ENCODE peak calls at places on chromosomes 4 and X, in four cellular contexts. One of them, this sample, is unnamed.

GRCh38 chrX:149818652-149819051 is 36.9 kb downstream of the MAGEA9 start:
- DNase-seq in IMR-90: no peak
- DNase-seq in mesenchymal stem cell: no peak
- DNase-seq in mesendoderm: no peak
- DNase-seq in this sample: no peak

GRCh38 chr4:186298034-186298647 is 32.2 kb downstream of the F11 start:
- DNase-seq in IMR-90: no peak
- DNase-seq in mesendoderm: peak; percentile 48
- DNase-seq in mesenchymal stem cell: no peak
- DNase-seq in this sample: no peak

GRCh38 chrX:13142891-13143290 is 98.5 kb upstream of the FAM9C start:
- DNase-seq in mesenchymal stem cell: no peak
- DNase-seq in IMR-90: no peak
- DNase-seq in mesendoderm: no peak
- DNase-seq in this sample: no peak

GRCh38 chrX:134932528-134933217 is 58.1 kb upstream of the SMIM10 start:
- DNase-seq in mesendoderm: no peak
- DNase-seq in mesenchymal stem cell: peak; percentile 66
- DNase-seq in IMR-90: peak; percentile 74
- DNase-seq in this sample: no peak

GRCh38 chr4:168955674-168956073 is 54.4 kb downstream of the CBR4 start:
- DNase-seq in mesendoderm: no peak
- DNase-seq in mesenchymal stem cell: peak; percentile 13
- DNase-seq in IMR-90: no peak
- DNase-seq in this sample: no peak

GRCh38 chr4:94305468-94306225 is 37.0 kb downstream of the HPGDS start:
- DNase-seq in mesenchymal stem cell: peak; percentile 14
- DNase-seq in mesendoderm: peak; percentile 6
- DNase-seq in IMR-90: peak; percentile 19
- DNase-seq in this sample: no peak

GRCh38 chr4:139523076-139523475 is 32.9 kb downstream of the SETD7 start:
- DNase-seq in mesendoderm: no peak
- DNase-seq in mesenchymal stem cell: no peak
- DNase-seq in IMR-90: peak; percentile 40
- DNase-seq in this sample: no peak

GRCh38 chr4:164538061-164538460 is 215.9 kb upstream of the SMIM31 start:
- DNase-seq in mesenchymal stem cell: no peak
- DNase-seq in mesendoderm: no peak
- DNase-seq in IMR-90: no peak
- DNase-seq in this sample: no peak

GRCh38 chr4:52173470-52174055 is 122.5 kb downstream of the SPATA18 start:
- DNase-seq in mesenchymal stem cell: no peak
- DNase-seq in IMR-90: no peak
- DNase-seq in mesendoderm: no peak
- DNase-seq in this sample: no peak

GRCh38 chrX:148664171-148664570 is 163.8 kb downstream of the AFF2 start:
- DNase-seq in mesenchymal stem cell: no peak
- DNase-seq in mesendoderm: no peak
- DNase-seq in IMR-90: no peak
- DNase-seq in this sample: no peak

GRCh38 chr4:56102581-56102980 is 153.8 kb downstream of the CEP135 start:
- DNase-seq in mesenchymal stem cell: no peak
- DNase-seq in mesendoderm: no peak
- DNase-seq in IMR-90: no peak
- DNase-seq in this sample: no peak

GRCh38 chrX:154918060-154918483 is 31.9 kb downstream of the F8A1 start:
- DNase-seq in mesenchymal stem cell: peak; percentile 86
- DNase-seq in mesendoderm: peak; percentile 88
- DNase-seq in IMR-90: peak; percentile 80
- DNase-seq in this sample: peak; percentile 47

GRCh38 chr4:110675406-110675805 is 52.5 kb upstream of the PITX2 start:
- DNase-seq in IMR-90: no peak
- DNase-seq in mesenchymal stem cell: peak; percentile 30
- DNase-seq in mesendoderm: no peak
- DNase-seq in this sample: no peak

GRCh38 chr4:105594094-105595010 is 41.9 kb downstream of the ARHGEF38 start:
- DNase-seq in mesendoderm: no peak
- DNase-seq in mesenchymal stem cell: no peak
- DNase-seq in IMR-90: no peak
- DNase-seq in this sample: no peak

GRCh38 chr4:188619456-188620149 is 480.4 kb downstream of the TRIML1 start:
- DNase-seq in mesendoderm: peak; percentile 51
- DNase-seq in mesenchymal stem cell: no peak
- DNase-seq in IMR-90: no peak
- DNase-seq in this sample: no peak

GRCh38 chr4:81827568-81828202 is 356.0 kb upstream of the RASGEF1B start:
- DNase-seq in mesenchymal stem cell: no peak
- DNase-seq in mesendoderm: no peak
- DNase-seq in IMR-90: no peak
- DNase-seq in this sample: no peak

GRCh38 chr4:94156816-94157215 is 50.8 kb upstream of the SMARCAD1 start:
- DNase-seq in IMR-90: no peak
- DNase-seq in mesenchymal stem cell: no peak
- DNase-seq in mesendoderm: no peak
- DNase-seq in this sample: no peak

GRCh38 chr4:47406408-47406807 is 57.1 kb downstream of the COMMD8 start:
- DNase-seq in mesenchymal stem cell: no peak
- DNase-seq in mesendoderm: no peak
- DNase-seq in IMR-90: no peak
- DNase-seq in this sample: no peak

GRCh38 chrX:141468940-141469339 is 115.6 kb downstream of the SPANXA1 start:
- DNase-seq in mesenchymal stem cell: no peak
- DNase-seq in IMR-90: peak; percentile 57
- DNase-seq in mesendoderm: no peak
- DNase-seq in this sample: no peak

GRCh38 chr4:163164110-163164509 is 2.6 kb downstream of the NAF1 start:
- DNase-seq in mesenchymal stem cell: no peak
- DNase-seq in IMR-90: no peak
- DNase-seq in mesendoderm: no peak
- DNase-seq in this sample: no peak

GRCh38 chr4:80101086-80101767 is 28.2 kb upstream of the ANTXR2 start:
- DNase-seq in mesendoderm: no peak
- DNase-seq in IMR-90: no peak
- DNase-seq in mesenchymal stem cell: no peak
- DNase-seq in this sample: no peak

GRCh38 chr4:126364290-126364978 is 1049.7 kb downstream of the FAT4 start:
- DNase-seq in mesendoderm: peak; percentile 27
- DNase-seq in IMR-90: peak; percentile 77
- DNase-seq in mesenchymal stem cell: peak; percentile 88
- DNase-seq in this sample: no peak

GRCh38 chrX:143536176-143536575 is 18.9 kb upstream of the SPANXN3 start:
- DNase-seq in IMR-90: no peak
- DNase-seq in mesendoderm: no peak
- DNase-seq in mesenchymal stem cell: no peak
- DNase-seq in this sample: no peak

GRCh38 chr4:73281982-73282381 is 23.4 kb upstream of the ANKRD17 start:
- DNase-seq in mesenchymal stem cell: no peak
- DNase-seq in IMR-90: no peak
- DNase-seq in mesendoderm: no peak
- DNase-seq in this sample: no peak

GRCh38 chrX:10636337-10636736 is 16.0 kb upstream of the MID1 start:
- DNase-seq in mesenchymal stem cell: peak; percentile 68
- DNase-seq in mesendoderm: peak; percentile 71
- DNase-seq in IMR-90: peak; percentile 68
- DNase-seq in this sample: no peak

GRCh38 chr4:67087897-67088296 is 457.4 kb downstream of the CENPC start:
- DNase-seq in mesendoderm: peak; percentile 65
- DNase-seq in IMR-90: no peak
- DNase-seq in mesenchymal stem cell: peak; percentile 8
- DNase-seq in this sample: no peak

GRCh38 chr4:157294575-157294974 is 74.0 kb downstream of the GRIA2 start:
- DNase-seq in mesenchymal stem cell: no peak
- DNase-seq in mesendoderm: no peak
- DNase-seq in IMR-90: no peak
- DNase-seq in this sample: no peak

GRCh38 chr4:147793569-147793968 is 61.7 kb downstream of the ARHGAP10 start:
- DNase-seq in mesenchymal stem cell: peak; percentile 53
- DNase-seq in mesendoderm: no peak
- DNase-seq in IMR-90: peak; percentile 35
- DNase-seq in this sample: no peak

GRCh38 chr4:120286813-120287212 is 220.2 kb upstream of the MAD2L1 start:
- DNase-seq in mesenchymal stem cell: peak; percentile 0
- DNase-seq in mesendoderm: peak; percentile 16
- DNase-seq in IMR-90: no peak
- DNase-seq in this sample: no peak

GRCh38 chr4:149830823-149831222 is 15.2 kb upstream of the IQCM start:
- DNase-seq in IMR-90: no peak
- DNase-seq in mesendoderm: no peak
- DNase-seq in mesenchymal stem cell: no peak
- DNase-seq in this sample: no peak

GRCh38 chr4:40190880-40191815 is 5.7 kb upstream of the RHOH start:
- DNase-seq in mesenchymal stem cell: peak; percentile 53
- DNase-seq in IMR-90: no peak
- DNase-seq in mesendoderm: no peak
- DNase-seq in this sample: no peak

GRCh38 chrX:54808109-54808604 is 612 bp downstream of the MAGED2 start:
- DNase-seq in mesendoderm: no peak
- DNase-seq in IMR-90: no peak
- DNase-seq in mesenchymal stem cell: peak; percentile 62
- DNase-seq in this sample: peak; percentile 70

GRCh38 chrX:136209016-136209738 is 42.0 kb downstream of the MAP7D3 start:
- DNase-seq in IMR-90: peak; percentile 56
- DNase-seq in mesenchymal stem cell: peak; percentile 62
- DNase-seq in mesendoderm: peak; percentile 54
- DNase-seq in this sample: no peak

GRCh38 chrX:116281106-116281505 is 110.6 kb downstream of the AGTR2 start:
- DNase-seq in mesenchymal stem cell: no peak
- DNase-seq in IMR-90: no peak
- DNase-seq in mesendoderm: peak; percentile 0
- DNase-seq in this sample: no peak

GRCh38 chrX:39764441-39764914 is 333.3 kb downstream of the BCOR start:
- DNase-seq in mesenchymal stem cell: peak; percentile 19
- DNase-seq in IMR-90: peak; percentile 34
- DNase-seq in mesendoderm: peak; percentile 47
- DNase-seq in this sample: no peak

GRCh38 chrX:133880032-133880443 is 105.4 kb downstream of the GPC3 start:
- DNase-seq in mesenchymal stem cell: no peak
- DNase-seq in IMR-90: no peak
- DNase-seq in mesendoderm: no peak
- DNase-seq in this sample: no peak

GRCh38 chr4:25299476-25300203 is 12.9 kb upstream of the ZCCHC4 start:
- DNase-seq in mesendoderm: peak; percentile 61
- DNase-seq in mesenchymal stem cell: no peak
- DNase-seq in IMR-90: no peak
- DNase-seq in this sample: no peak

GRCh38 chrX:106404512-106404911 is 207.3 kb upstream of the RADX start:
- DNase-seq in mesenchymal stem cell: no peak
- DNase-seq in IMR-90: no peak
- DNase-seq in mesendoderm: peak; percentile 18
- DNase-seq in this sample: no peak

GRCh38 chr4:152620915-152621314 is 58.9 kb downstream of the TMEM154 start:
- DNase-seq in IMR-90: no peak
- DNase-seq in mesendoderm: peak; percentile 41
- DNase-seq in mesenchymal stem cell: no peak
- DNase-seq in this sample: no peak

GRCh38 chr4:30720021-30720655 is at the start of gene PCDH7:
- DNase-seq in mesenchymal stem cell: peak; percentile 85
- DNase-seq in IMR-90: peak; percentile 73
- DNase-seq in mesendoderm: peak; percentile 91
- DNase-seq in this sample: peak; percentile 54

GRCh38 chr4:30719363-30720020 is 677 bp upstream of the PCDH7 start:
- DNase-seq in mesendoderm: peak; percentile 92
- DNase-seq in IMR-90: peak; percentile 68
- DNase-seq in mesenchymal stem cell: peak; percentile 87
- DNase-seq in this sample: peak; percentile 67

GRCh38 chr4:30722092-30722915 is 2.1 kb downstream of the PCDH7 start:
- DNase-seq in mesendoderm: no peak
- DNase-seq in mesenchymal stem cell: no peak
- DNase-seq in IMR-90: no peak
- DNase-seq in this sample: no peak

GRCh38 chr4:30721353-30722091 is 1.4 kb downstream of the PCDH7 start:
- DNase-seq in IMR-90: peak; percentile 44
- DNase-seq in mesendoderm: peak; percentile 77
- DNase-seq in mesenchymal stem cell: peak; percentile 64
- DNase-seq in this sample: peak; percentile 54

DNA sequence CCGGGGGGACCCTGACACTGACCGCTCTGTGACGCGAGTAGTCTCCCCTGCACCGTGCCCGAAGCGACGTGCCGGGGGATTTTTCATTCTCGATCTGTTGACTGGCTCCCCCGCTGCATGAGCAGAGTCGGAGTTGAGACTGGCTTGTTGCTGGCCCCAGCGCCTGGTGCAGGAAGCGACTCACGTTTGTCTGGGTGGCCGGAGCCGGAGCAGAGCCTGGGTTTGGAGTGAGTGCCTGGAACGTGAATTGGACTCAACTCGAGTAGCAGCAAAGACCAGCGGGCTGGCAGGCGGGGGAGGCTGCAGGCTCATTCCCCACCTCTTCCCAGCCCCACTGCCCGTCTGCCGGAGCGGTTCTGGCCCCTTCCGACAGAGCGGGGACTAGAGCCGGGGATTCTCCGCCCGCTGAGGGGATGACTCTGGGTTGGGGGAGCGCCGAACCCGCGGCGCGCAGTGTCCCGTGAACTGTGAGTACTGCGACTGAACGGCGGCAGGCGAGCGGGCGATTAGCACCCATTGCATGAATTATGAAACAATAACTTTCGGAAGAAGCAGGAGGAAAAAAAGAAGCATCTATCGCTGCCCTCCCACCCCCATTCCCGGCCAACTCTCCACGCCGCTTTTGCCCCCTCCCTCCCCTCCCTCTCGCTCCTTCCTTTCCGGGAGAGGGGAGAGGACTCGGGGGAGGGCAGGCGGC is 635 bp downstream of the PCDH7 start:
- DNase-seq in mesenchymal stem cell: peak; percentile 79
- DNase-seq in mesendoderm: peak; percentile 80
- DNase-seq in IMR-90: peak; percentile 61
- DNase-seq in this sample: peak; percentile 48
- H3K23ac ChIP-seq in mesenchymal stem cell: no peak overlapping the region
- H3K23ac ChIP-seq in mesendoderm: peak overlapping the region; percentile 70
- H3K23ac ChIP-seq in IMR-90: peak overlapping the region; percentile 71
- H3K23ac ChIP-seq in this sample: peak overlapping the region; percentile 96

GRCh38 chr4:61543976-61544375 is 343.9 kb downstream of the ADGRL3 start:
- DNase-seq in IMR-90: no peak
- DNase-seq in mesenchymal stem cell: no peak
- DNase-seq in mesendoderm: no peak
- DNase-seq in this sample: no peak
- H3K23ac ChIP-seq in IMR-90: no peak overlapping the region
- H3K23ac ChIP-seq in mesenchymal stem cell: no peak overlapping the region
- H3K23ac ChIP-seq in mesendoderm: no peak overlapping the region
- H3K23ac ChIP-seq in this sample: no peak overlapping the region

GRCh38 chr4:1105662-1106061 is 7.7 kb downstream of the RNF212 start:
- DNase-seq in mesenchymal stem cell: no peak
- DNase-seq in mesendoderm: peak; percentile 36
- DNase-seq in IMR-90: no peak
- DNase-seq in this sample: peak; percentile 54
- H3K23ac ChIP-seq in mesenchymal stem cell: no peak overlapping the region
- H3K23ac ChIP-seq in mesendoderm: no peak overlapping the region
- H3K23ac ChIP-seq in IMR-90: no peak overlapping the region
- H3K23ac ChIP-seq in this sample: no peak overlapping the region

DNA sequence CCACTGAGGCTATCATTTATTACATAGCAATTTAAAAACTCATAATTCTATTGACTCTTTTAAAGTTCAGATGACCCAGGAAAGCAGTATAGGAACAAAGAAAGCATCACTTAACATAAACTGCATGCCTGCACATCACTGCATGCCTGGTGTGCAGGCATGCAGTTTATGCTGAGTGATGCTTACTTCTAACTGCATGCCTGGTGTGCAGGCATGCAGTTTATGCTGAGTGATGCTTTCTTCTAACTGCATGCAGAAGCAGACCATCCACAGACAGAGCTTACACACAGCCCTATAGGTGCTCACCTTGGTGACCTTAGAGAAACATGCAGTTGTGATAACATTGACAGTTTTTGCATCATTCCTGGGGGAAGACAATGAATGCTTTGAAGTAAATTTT is 17.0 kb downstream of the SDAD1 start:
- DNase-seq in IMR-90: no peak
- DNase-seq in mesenchymal stem cell: no peak
- DNase-seq in mesendoderm: no peak
- DNase-seq in this sample: no peak
- H3K23ac ChIP-seq in IMR-90: no peak overlapping the region
- H3K23ac ChIP-seq in mesenchymal stem cell: no peak overlapping the region
- H3K23ac ChIP-seq in mesendoderm: no peak overlapping the region
- H3K23ac ChIP-seq in this sample: no peak overlapping the region